ENCODE peak calls at places on chromosomes 6 and 20, in seven cellular contexts. A is amygdala; T is germinal center; B is lung microvascular endothelial cell; Q is NCI-H1048; N is C1 segment of cervical spinal cord; W is CD4-positive, CD25-positive, alpha-beta regulatory T cell. J is an unnamed sample.

GRCh38 chr6:90005048-90005827 is 111.0 kb downstream of the GJA10 start:
- DNase-seq in A (no peak), T (no peak), B (no peak), Q (no peak), N (no peak), W (no peak), J (no peak)

GRCh38 chr6:6678811-6679210 is 90.3 kb downstream of the LY86 start:
- DNase-seq in A (no peak), T (no peak), B (no peak), Q (no peak), N (no peak), W (no peak), J (no peak)

GRCh38 chr6:35343835-35344550 is 1.6 kb downstream of the PPARD start:
- DNase-seq in A (no peak), T (no peak), B (no peak), Q (no peak), N (no peak), W (no peak), J (no peak)

GRCh38 chr6:137692806-137693205 is 174.3 kb upstream of the TNFAIP3 start:
- DNase-seq in A (no peak), T (no peak), B (peak; percentile 66), Q (no peak), N (no peak), W (no peak), J (no peak)

GRCh38 chr6:84033523-84034451 is at the start of gene MRAP2:
- DNase-seq in A (peak; percentile 17), T (peak; percentile 7), B (peak; percentile 3), Q (no peak), N (no peak), W (peak; percentile 4), J (no peak)

GRCh38 chr6:122302077-122302476 is 97.4 kb upstream of the HSF2 start:
- DNase-seq in A (no peak), T (no peak), B (no peak), Q (no peak), N (no peak), W (no peak), J (no peak)

GRCh38 chr6:5967594-5967993 is 39.1 kb downstream of the NRN1 start:
- DNase-seq in A (no peak), T (no peak), B (no peak), Q (no peak), N (no peak), W (no peak), J (no peak)

GRCh38 chr6:37025621-37026466 is 20.4 kb downstream of the FGD2 start:
- DNase-seq in A (no peak), T (no peak), B (no peak), Q (no peak), N (no peak), W (no peak), J (peak; percentile 59)

GRCh38 chr20:24701027-24701426 is 231.6 kb downstream of the SYNDIG1 start:
- DNase-seq in A (no peak), T (no peak), B (no peak), Q (no peak), N (no peak), W (no peak), J (no peak)

GRCh38 chr20:41224281-41224680 is 86.9 kb downstream of the PLCG1 start:
- DNase-seq in A (no peak), T (no peak), B (no peak), Q (no peak), N (no peak), W (no peak), J (no peak)

GRCh38 chr20:4813839-4814695 is 92.4 kb downstream of the PRND start:
- DNase-seq in A (no peak), T (peak; percentile 69), B (peak; percentile 72), Q (no peak), N (no peak), W (peak; percentile 92), J (peak; percentile 65)

GRCh38 chr6:48111143-48111506 is at the start of gene PTCHD4:
- DNase-seq in A (no peak), T (no peak), B (peak; percentile 74), Q (no peak), N (no peak), W (no peak), J (no peak)

GRCh38 chr6:144148891-144149290 is 1.4 kb upstream of the STX11 start:
- DNase-seq in A (no peak), T (no peak), B (no peak), Q (no peak), N (no peak), W (no peak), J (no peak)

GRCh38 chr6:127864701-127865100 is 36.2 kb downstream of the THEMIS start:
- DNase-seq in A (no peak), T (no peak), B (no peak), Q (no peak), N (no peak), W (no peak), J (no peak)

GRCh38 chr6:150237626-150238025 is 94.8 kb downstream of the PPP1R14C start:
- DNase-seq in A (no peak), T (no peak), B (no peak), Q (no peak), N (no peak), W (no peak), J (no peak)

GRCh38 chr20:50056408-50056926 is 56.5 kb downstream of the UBE2V1 start:
- DNase-seq in A (no peak), T (no peak), B (no peak), Q (no peak), N (no peak), W (no peak), J (no peak)

GRCh38 chr6:158782432-158783166 is 36.6 kb downstream of the EZR start:
- DNase-seq in A (no peak), T (no peak), B (no peak), Q (no peak), N (no peak), W (no peak), J (no peak)

GRCh38 chr6:132768051-132768517 is 10.4 kb upstream of the VNN2 start:
- DNase-seq in A (no peak), T (peak; percentile 54), B (peak; percentile 31), Q (no peak), N (peak; percentile 16), W (peak; percentile 59), J (no peak)

GRCh38 chr20:1266167-1266973 is at the start of gene SNPH:
- DNase-seq in A (peak; percentile 69), T (peak; percentile 69), B (peak; percentile 84), Q (no peak), N (no peak), W (peak; percentile 88), J (no peak)

GRCh38 chr6:10042280-10042679 is 372.6 kb downstream of the TFAP2A start:
- DNase-seq in A (no peak), T (no peak), B (no peak), Q (no peak), N (no peak), W (no peak), J (no peak)

GRCh38 chr6:147279423-147279822 is 75.2 kb downstream of the STXBP5 start:
- DNase-seq in A (no peak), T (no peak), B (no peak), Q (no peak), N (no peak), W (no peak), J (no peak)

GRCh38 chr6:447381-448165 is 56.0 kb downstream of the IRF4 start:
- DNase-seq in A (no peak), T (no peak), B (no peak), Q (no peak), N (no peak), W (peak; percentile 50), J (no peak)

GRCh38 chr6:100472674-100473073 is 8.0 kb upstream of the SIM1 start:
- DNase-seq in A (no peak), T (no peak), B (no peak), Q (no peak), N (no peak), W (no peak), J (no peak)

GRCh38 chr6:87705070-87705691 is 3.1 kb upstream of the AKIRIN2 start:
- DNase-seq in A (no peak), T (no peak), B (no peak), Q (no peak), N (no peak), W (peak; percentile 77), J (no peak)

GRCh38 chr6:82877213-82878195 is 188.1 kb downstream of the UBE3D start:
- DNase-seq in A (no peak), T (no peak), B (no peak), Q (no peak), N (no peak), W (no peak), J (no peak)

GRCh38 chr6:43125119-43125518 is 46.0 kb upstream of the SRF start:
- DNase-seq in A (no peak), T (no peak), B (no peak), Q (no peak), N (no peak), W (no peak), J (no peak)

GRCh38 chr6:46507426-46507825 is 16.2 kb upstream of the RCAN2 start:
- DNase-seq in A (no peak), T (no peak), B (no peak), Q (no peak), N (no peak), W (no peak), J (no peak)

GRCh38 chr6:112983741-112984221 is 636.7 kb downstream of the RFPL4B start:
- DNase-seq in A (no peak), T (no peak), B (peak; percentile 9), Q (no peak), N (no peak), W (no peak), J (no peak)

GRCh38 chr6:130233332-130233731 is 10.6 kb upstream of the SAMD3 start:
- DNase-seq in A (no peak), T (no peak), B (no peak), Q (no peak), N (no peak), W (no peak), J (no peak)

GRCh38 chr20:3800256-3800877 is 4.3 kb downstream of the CDC25B start:
- DNase-seq in A (no peak), T (no peak), B (no peak), Q (no peak), N (no peak), W (no peak), J (no peak)

GRCh38 chr6:8143945-8144344 is 41.6 kb upstream of the EEF1E1 start:
- DNase-seq in A (no peak), T (no peak), B (no peak), Q (no peak), N (no peak), W (no peak), J (no peak)

GRCh38 chr6:7171119-7171518 is 63.4 kb downstream of the RREB1 start:
- DNase-seq in A (no peak), T (no peak), B (no peak), Q (no peak), N (no peak), W (no peak), J (no peak)

GRCh38 chr20:63416631-63417030 is 55.5 kb upstream of the CHRNA4 start:
- DNase-seq in A (no peak), T (no peak), B (no peak), Q (no peak), N (no peak), W (no peak), J (no peak)

GRCh38 chr20:21941941-21942805 is 236.7 kb downstream of the PAX1 start:
- DNase-seq in A (no peak), T (no peak), B (no peak), Q (no peak), N (no peak), W (no peak), J (no peak)

GRCh38 chr6:1388927-1389790 is at the start of gene FOXF2:
- DNase-seq in A (no peak), T (no peak), B (no peak), Q (no peak), N (no peak), W (no peak), J (no peak)

GRCh38 chr6:108584323-108584722 is 23.6 kb downstream of the FOXO3 start:
- DNase-seq in A (no peak), T (no peak), B (no peak), Q (no peak), N (no peak), W (no peak), J (no peak)

GRCh38 chr6:70884074-70884983 is 72.5 kb downstream of the B3GAT2 start:
- DNase-seq in A (peak; percentile 43), T (peak; percentile 81), B (peak; percentile 54), Q (peak; percentile 11), N (peak; percentile 6), W (peak; percentile 46), J (no peak)

GRCh38 chr6:130575971-130576370 is 210.2 kb downstream of the TMEM200A start:
- DNase-seq in A (no peak), T (no peak), B (no peak), Q (no peak), N (no peak), W (peak; percentile 84), J (peak; percentile 12)

J was measured in CMK.